ENCODE peak calls at places on chromosomes 16 and 17, in five cellular contexts. One of them, this sample, is unnamed.

GRCh38 chr17:64091116-64091515 is 38.8 kb downstream of the ERN1 start:
- DNase-seq in heart right ventricle: no peak
- DNase-seq in HuH-7: no peak
- DNase-seq in right cardiac atrium: no peak
- DNase-seq in activated CD4-positive, alpha-beta T cell treated with anti-CD3 and anti-CD28 coated beads, Interleukin-2, amount 50 U/mL, for 1 hour: no peak
- DNase-seq in this sample: no peak

GRCh38 chr17:64244165-64244564 is 18.9 kb downstream of the TEX2 start:
- DNase-seq in heart right ventricle: no peak
- DNase-seq in HuH-7: peak
- DNase-seq in right cardiac atrium: no peak
- DNase-seq in activated CD4-positive, alpha-beta T cell treated with anti-CD3 and anti-CD28 coated beads, Interleukin-2, amount 50 U/mL, for 1 hour: no peak
- DNase-seq in this sample: no peak

GRCh38 chr17:18260332-18261145 is at the start of gene MIEF2:
- DNase-seq in heart right ventricle: peak
- DNase-seq in HuH-7: peak
- DNase-seq in right cardiac atrium: peak
- DNase-seq in activated CD4-positive, alpha-beta T cell treated with anti-CD3 and anti-CD28 coated beads, Interleukin-2, amount 50 U/mL, for 1 hour: peak
- DNase-seq in this sample: peak

GRCh38 chr17:66767164-66767933 is 67.6 kb upstream of the CACNG5 start:
- DNase-seq in heart right ventricle: no peak
- DNase-seq in HuH-7: no peak
- DNase-seq in right cardiac atrium: no peak
- DNase-seq in activated CD4-positive, alpha-beta T cell treated with anti-CD3 and anti-CD28 coated beads, Interleukin-2, amount 50 U/mL, for 1 hour: no peak
- DNase-seq in this sample: no peak

GRCh38 chr17:72502111-72502939 is 381.5 kb downstream of the SOX9 start:
- DNase-seq in heart right ventricle: no peak
- DNase-seq in HuH-7: no peak
- DNase-seq in right cardiac atrium: no peak
- DNase-seq in activated CD4-positive, alpha-beta T cell treated with anti-CD3 and anti-CD28 coated beads, Interleukin-2, amount 50 U/mL, for 1 hour: no peak
- DNase-seq in this sample: peak

GRCh38 chr17:35745246-35745645 is 7.8 kb downstream of the GAS2L2 start:
- DNase-seq in heart right ventricle: no peak
- DNase-seq in HuH-7: no peak
- DNase-seq in right cardiac atrium: no peak
- DNase-seq in activated CD4-positive, alpha-beta T cell treated with anti-CD3 and anti-CD28 coated beads, Interleukin-2, amount 50 U/mL, for 1 hour: no peak
- DNase-seq in this sample: no peak

GRCh38 chr17:61414936-61415251 is 15.3 kb downstream of the TBX2 start:
- DNase-seq in heart right ventricle: no peak
- DNase-seq in HuH-7: no peak
- DNase-seq in right cardiac atrium: peak
- DNase-seq in activated CD4-positive, alpha-beta T cell treated with anti-CD3 and anti-CD28 coated beads, Interleukin-2, amount 50 U/mL, for 1 hour: no peak
- DNase-seq in this sample: no peak

GRCh38 chr16:74226361-74226979 is 70.1 kb upstream of the PSMD7 start:
- DNase-seq in heart right ventricle: no peak
- DNase-seq in HuH-7: no peak
- DNase-seq in right cardiac atrium: no peak
- DNase-seq in activated CD4-positive, alpha-beta T cell treated with anti-CD3 and anti-CD28 coated beads, Interleukin-2, amount 50 U/mL, for 1 hour: no peak
- DNase-seq in this sample: no peak

GRCh38 chr17:38705523-38705802 is 390 bp downstream of the MLLT6 start:
- DNase-seq in heart right ventricle: no peak
- DNase-seq in HuH-7: no peak
- DNase-seq in right cardiac atrium: no peak
- DNase-seq in activated CD4-positive, alpha-beta T cell treated with anti-CD3 and anti-CD28 coated beads, Interleukin-2, amount 50 U/mL, for 1 hour: peak
- DNase-seq in this sample: no peak

GRCh38 chr17:81713556-81714411 is 1.7 kb downstream of the SLC25A10 start:
- DNase-seq in heart right ventricle: peak
- DNase-seq in HuH-7: no peak
- DNase-seq in right cardiac atrium: no peak
- DNase-seq in activated CD4-positive, alpha-beta T cell treated with anti-CD3 and anti-CD28 coated beads, Interleukin-2, amount 50 U/mL, for 1 hour: no peak
- DNase-seq in this sample: no peak

GRCh38 chr17:14805348-14805747 is 459.8 kb downstream of the PMP22 start:
- DNase-seq in heart right ventricle: no peak
- DNase-seq in HuH-7: no peak
- DNase-seq in right cardiac atrium: no peak
- DNase-seq in activated CD4-positive, alpha-beta T cell treated with anti-CD3 and anti-CD28 coated beads, Interleukin-2, amount 50 U/mL, for 1 hour: no peak
- DNase-seq in this sample: no peak

GRCh38 chr16:68564367-68564985 is 25.4 kb downstream of the ZFP90 start:
- DNase-seq in heart right ventricle: no peak
- DNase-seq in HuH-7: no peak
- DNase-seq in right cardiac atrium: no peak
- DNase-seq in activated CD4-positive, alpha-beta T cell treated with anti-CD3 and anti-CD28 coated beads, Interleukin-2, amount 50 U/mL, for 1 hour: no peak
- DNase-seq in this sample: no peak

GRCh38 chr17:10105513-10106001 is 92.8 kb downstream of the GAS7 start:
- DNase-seq in heart right ventricle: no peak
- DNase-seq in HuH-7: no peak
- DNase-seq in right cardiac atrium: peak
- DNase-seq in activated CD4-positive, alpha-beta T cell treated with anti-CD3 and anti-CD28 coated beads, Interleukin-2, amount 50 U/mL, for 1 hour: no peak
- DNase-seq in this sample: no peak

GRCh38 chr16:56113223-56113622 is 78.1 kb upstream of the GNAO1 start:
- DNase-seq in heart right ventricle: no peak
- DNase-seq in HuH-7: no peak
- DNase-seq in right cardiac atrium: no peak
- DNase-seq in activated CD4-positive, alpha-beta T cell treated with anti-CD3 and anti-CD28 coated beads, Interleukin-2, amount 50 U/mL, for 1 hour: no peak
- DNase-seq in this sample: no peak

This sample was measured in amygdala.